ENCODE peak calls at places on chromosomes 3 and 15, in five cellular contexts. One of them, this sample, is unnamed.

GRCh38 chr3:134392336-134392983 is 18.2 kb upstream of the AMOTL2 start:
- DNase-seq in upper lobe of right lung: no peak
- DNase-seq in AG04450: no peak
- DNase-seq in OCI-LY7: no peak
- DNase-seq in mesothelial cell of epicardium: no peak
- DNase-seq in this sample: no peak

GRCh38 chr15:66786708-66787471 is 84.9 kb downstream of the SMAD6 start:
- DNase-seq in upper lobe of right lung: no peak
- DNase-seq in AG04450: no peak
- DNase-seq in OCI-LY7: no peak
- DNase-seq in mesothelial cell of epicardium: no peak
- DNase-seq in this sample: no peak

GRCh38 chr3:93906245-93906644 is 67.5 kb downstream of the PROS1 start:
- DNase-seq in upper lobe of right lung: no peak
- DNase-seq in AG04450: no peak
- DNase-seq in OCI-LY7: no peak
- DNase-seq in mesothelial cell of epicardium: no peak
- DNase-seq in this sample: no peak

GRCh38 chr15:69143756-69144436 is 16.5 kb upstream of the GLCE start:
- DNase-seq in upper lobe of right lung: no peak
- DNase-seq in AG04450: no peak
- DNase-seq in OCI-LY7: no peak
- DNase-seq in mesothelial cell of epicardium: no peak
- DNase-seq in this sample: no peak

GRCh38 chr15:70528270-70528706 is 235.1 kb downstream of the UACA start:
- DNase-seq in upper lobe of right lung: no peak
- DNase-seq in AG04450: no peak
- DNase-seq in OCI-LY7: peak
- DNase-seq in mesothelial cell of epicardium: peak
- DNase-seq in this sample: peak

GRCh38 chr3:69763976-69764851 is 24.9 kb downstream of the MITF start:
- DNase-seq in upper lobe of right lung: no peak
- DNase-seq in AG04450: no peak
- DNase-seq in OCI-LY7: no peak
- DNase-seq in mesothelial cell of epicardium: no peak
- DNase-seq in this sample: no peak

GRCh38 chr15:69000725-69001503 is 13.6 kb upstream of the NOX5 start:
- DNase-seq in upper lobe of right lung: no peak
- DNase-seq in AG04450: no peak
- DNase-seq in OCI-LY7: no peak
- DNase-seq in mesothelial cell of epicardium: no peak
- DNase-seq in this sample: no peak

GRCh38 chr15:27449041-27449440 is 478.1 kb downstream of the GABRG3 start:
- DNase-seq in upper lobe of right lung: no peak
- DNase-seq in AG04450: no peak
- DNase-seq in OCI-LY7: no peak
- DNase-seq in mesothelial cell of epicardium: no peak
- DNase-seq in this sample: no peak

GRCh38 chr3:196788509-196788908 is 48.9 kb downstream of the PAK2 start:
- DNase-seq in upper lobe of right lung: no peak
- DNase-seq in AG04450: no peak
- DNase-seq in OCI-LY7: no peak
- DNase-seq in mesothelial cell of epicardium: no peak
- DNase-seq in this sample: no peak

GRCh38 chr3:31968391-31968926 is 12.6 kb downstream of the OSBPL10 start:
- DNase-seq in upper lobe of right lung: no peak
- DNase-seq in AG04450: no peak
- DNase-seq in OCI-LY7: no peak
- DNase-seq in mesothelial cell of epicardium: no peak
- DNase-seq in this sample: no peak

GRCh38 chr3:24151595-24151994 is 206.5 kb downstream of the NR1D2 start:
- DNase-seq in upper lobe of right lung: no peak
- DNase-seq in AG04450: no peak
- DNase-seq in OCI-LY7: no peak
- DNase-seq in mesothelial cell of epicardium: no peak
- DNase-seq in this sample: no peak

GRCh38 chr3:184345678-184346144 is 8.3 kb downstream of the FAM131A start:
- DNase-seq in upper lobe of right lung: peak
- DNase-seq in AG04450: no peak
- DNase-seq in OCI-LY7: peak
- DNase-seq in mesothelial cell of epicardium: no peak
- DNase-seq in this sample: peak

GRCh38 chr15:98560338-98560737 is 88.0 kb upstream of the IGF1R start:
- DNase-seq in upper lobe of right lung: no peak
- DNase-seq in AG04450: no peak
- DNase-seq in OCI-LY7: no peak
- DNase-seq in mesothelial cell of epicardium: no peak
- DNase-seq in this sample: no peak

GRCh38 chr15:39574416-39574815 is 6.5 kb upstream of the THBS1 start:
- DNase-seq in upper lobe of right lung: no peak
- DNase-seq in AG04450: no peak
- DNase-seq in OCI-LY7: no peak
- DNase-seq in mesothelial cell of epicardium: no peak
- DNase-seq in this sample: no peak

GRCh38 chr3:165549665-165550064 is 287.6 kb downstream of the BCHE start:
- DNase-seq in upper lobe of right lung: no peak
- DNase-seq in AG04450: no peak
- DNase-seq in OCI-LY7: no peak
- DNase-seq in mesothelial cell of epicardium: no peak
- DNase-seq in this sample: no peak

GRCh38 chr3:70120360-70120966 is 120.9 kb downstream of the SAMMSON start:
- DNase-seq in upper lobe of right lung: peak
- DNase-seq in AG04450: peak
- DNase-seq in OCI-LY7: peak
- DNase-seq in mesothelial cell of epicardium: peak
- DNase-seq in this sample: peak

GRCh38 chr15:92624401-92624991 is 31.1 kb downstream of the FAM174B start:
- DNase-seq in upper lobe of right lung: no peak
- DNase-seq in AG04450: no peak
- DNase-seq in OCI-LY7: no peak
- DNase-seq in mesothelial cell of epicardium: no peak
- DNase-seq in this sample: no peak

GRCh38 chr3:50267280-50267913 is 1.6 kb upstream of the SEMA3B start:
- DNase-seq in upper lobe of right lung: peak
- DNase-seq in AG04450: no peak
- DNase-seq in OCI-LY7: no peak
- DNase-seq in mesothelial cell of epicardium: no peak
- DNase-seq in this sample: no peak

GRCh38 chr3:160473978-160474377 is 24.4 kb upstream of the TRIM59 start:
- DNase-seq in upper lobe of right lung: no peak
- DNase-seq in AG04450: peak
- DNase-seq in OCI-LY7: no peak
- DNase-seq in mesothelial cell of epicardium: no peak
- DNase-seq in this sample: no peak

DNA sequence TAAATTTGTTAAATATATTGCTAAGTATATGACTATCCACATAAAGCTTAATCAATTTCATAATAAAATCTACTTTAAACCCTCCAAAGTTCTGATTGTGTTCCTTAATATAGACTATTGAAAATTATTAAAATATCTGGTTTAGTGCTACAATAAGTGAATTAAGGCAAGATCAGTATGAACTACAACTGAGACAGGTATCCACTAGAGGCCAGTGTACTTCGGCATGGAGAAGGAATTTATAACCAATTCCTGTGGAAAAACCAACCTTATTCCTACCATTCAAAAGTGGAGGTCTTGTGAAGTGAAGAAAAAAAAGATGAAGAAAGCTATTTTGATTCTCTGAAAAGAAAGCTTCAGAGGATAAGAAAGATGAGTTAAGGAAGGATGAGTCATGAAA is 237.7 kb downstream of the SUCLG2 start:
- DNase-seq in upper lobe of right lung: no peak
- DNase-seq in AG04450: no peak
- DNase-seq in OCI-LY7: no peak
- DNase-seq in mesothelial cell of epicardium: no peak
- DNase-seq in this sample: no peak
- TF ChIP-seq CTCF in upper lobe of right lung: no peak
- TF ChIP-seq CTCF in AG04450: peak
- TF ChIP-seq CTCF in OCI-LY7: peak
- TF ChIP-seq CTCF in mesothelial cell of epicardium: no peak
- TF ChIP-seq CTCF in this sample: no peak

GRCh38 chr15:84598993-84599392 is 1.8 kb upstream of the ZSCAN2 start:
- DNase-seq in upper lobe of right lung: no peak
- DNase-seq in AG04450: peak
- DNase-seq in OCI-LY7: peak
- DNase-seq in mesothelial cell of epicardium: no peak
- DNase-seq in this sample: peak
- TF ChIP-seq CTCF in upper lobe of right lung: peak
- TF ChIP-seq CTCF in AG04450: peak
- TF ChIP-seq CTCF in OCI-LY7: peak
- TF ChIP-seq CTCF in mesothelial cell of epicardium: no peak
- TF ChIP-seq CTCF in this sample: peak

GRCh38 chr15:75428152-75428551 is 23.3 kb downstream of the SIN3A start:
- DNase-seq in upper lobe of right lung: no peak
- DNase-seq in AG04450: no peak
- DNase-seq in OCI-LY7: no peak
- DNase-seq in mesothelial cell of epicardium: no peak
- DNase-seq in this sample: no peak

GRCh38 chr15:75430259-75430658 is 21.2 kb downstream of the SIN3A start:
- DNase-seq in upper lobe of right lung: no peak
- DNase-seq in AG04450: no peak
- DNase-seq in OCI-LY7: no peak
- DNase-seq in mesothelial cell of epicardium: no peak
- DNase-seq in this sample: no peak

GRCh38 chr15:75436861-75437260 is 14.6 kb downstream of the SIN3A start:
- DNase-seq in upper lobe of right lung: no peak
- DNase-seq in AG04450: no peak
- DNase-seq in OCI-LY7: no peak
- DNase-seq in mesothelial cell of epicardium: no peak
- DNase-seq in this sample: no peak

GRCh38 chr15:75431250-75431649 is 20.2 kb downstream of the SIN3A start:
- DNase-seq in upper lobe of right lung: no peak
- DNase-seq in AG04450: no peak
- DNase-seq in OCI-LY7: no peak
- DNase-seq in mesothelial cell of epicardium: no peak
- DNase-seq in this sample: no peak

DNA sequence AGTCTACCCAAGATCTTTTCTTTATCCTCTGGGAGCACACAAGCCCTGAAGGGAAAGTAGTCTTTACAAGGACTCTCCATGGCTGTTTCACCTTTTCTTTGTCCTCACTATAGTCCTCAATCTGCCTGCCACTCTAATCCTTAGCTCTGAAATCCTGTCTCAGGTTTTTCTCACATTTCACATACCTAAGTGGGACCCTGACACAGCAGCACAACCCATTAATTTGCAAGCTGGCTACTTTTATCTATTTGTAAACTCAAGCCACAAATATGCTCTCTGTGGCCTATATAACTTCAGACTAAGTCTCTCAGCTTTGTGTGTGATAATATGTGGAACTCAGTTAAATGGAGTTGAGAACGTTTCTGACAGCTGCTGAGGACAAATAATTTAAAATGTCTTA is 19.8 kb downstream of the SIN3A start:
- DNase-seq in upper lobe of right lung: no peak
- DNase-seq in AG04450: no peak
- DNase-seq in OCI-LY7: no peak
- DNase-seq in mesothelial cell of epicardium: no peak
- DNase-seq in this sample: no peak
- TF ChIP-seq CTCF in upper lobe of right lung: no peak
- TF ChIP-seq CTCF in AG04450: no peak
- TF ChIP-seq CTCF in OCI-LY7: no peak
- TF ChIP-seq CTCF in mesothelial cell of epicardium: no peak
- TF ChIP-seq CTCF in this sample: no peak

GRCh38 chr3:58801541-58801940 is 135.0 kb upstream of the FAM3D start:
- DNase-seq in upper lobe of right lung: no peak
- DNase-seq in AG04450: no peak
- DNase-seq in OCI-LY7: no peak
- DNase-seq in mesothelial cell of epicardium: no peak
- DNase-seq in this sample: no peak
- TF ChIP-seq CTCF in upper lobe of right lung: no peak
- TF ChIP-seq CTCF in AG04450: no peak
- TF ChIP-seq CTCF in OCI-LY7: no peak
- TF ChIP-seq CTCF in mesothelial cell of epicardium: no peak
- TF ChIP-seq CTCF in this sample: no peak

DNA sequence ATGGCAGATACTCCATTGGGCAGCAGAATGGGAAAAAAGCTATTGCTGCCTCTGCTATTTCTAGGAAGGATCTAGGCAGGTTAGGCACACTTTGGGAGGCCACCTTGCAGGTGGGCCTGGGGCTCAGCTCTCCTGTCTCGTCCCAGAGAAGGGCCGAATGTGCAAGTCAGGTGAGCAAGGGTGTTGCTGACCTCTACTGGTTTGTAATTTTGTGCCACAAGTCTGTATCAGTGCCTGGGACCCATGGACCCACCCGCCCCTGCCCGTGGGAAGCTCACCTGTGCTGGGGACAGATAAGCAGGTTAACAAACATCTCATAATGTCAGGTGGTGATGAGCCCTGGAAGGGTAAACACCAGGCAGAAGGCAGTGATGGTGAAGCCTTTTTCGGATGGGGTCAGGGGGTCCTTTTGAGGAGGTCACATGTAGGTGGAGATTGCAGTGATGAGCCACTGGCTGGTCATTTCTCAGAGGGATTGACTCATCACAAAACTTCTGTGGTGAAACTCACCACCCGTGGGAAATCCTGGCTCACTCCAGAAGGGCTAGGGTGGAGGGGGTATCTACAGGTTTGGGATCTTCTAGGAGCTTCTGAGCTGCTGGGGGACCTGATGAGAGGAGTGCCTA is 161.3 kb downstream of the KLF13 start:
- DNase-seq in upper lobe of right lung: peak
- DNase-seq in AG04450: no peak
- DNase-seq in OCI-LY7: peak
- DNase-seq in mesothelial cell of epicardium: peak
- DNase-seq in this sample: peak
- TF ChIP-seq CTCF in upper lobe of right lung: no peak
- TF ChIP-seq CTCF in AG04450: peak
- TF ChIP-seq CTCF in OCI-LY7: peak
- TF ChIP-seq CTCF in mesothelial cell of epicardium: no peak
- TF ChIP-seq CTCF in this sample: peak

GRCh38 chr3:140092883-140093536 is 158.0 kb downstream of the CLSTN2 start:
- DNase-seq in upper lobe of right lung: no peak
- DNase-seq in AG04450: no peak
- DNase-seq in OCI-LY7: no peak
- DNase-seq in mesothelial cell of epicardium: no peak
- DNase-seq in this sample: peak
- TF ChIP-seq CTCF in upper lobe of right lung: no peak
- TF ChIP-seq CTCF in AG04450: no peak
- TF ChIP-seq CTCF in OCI-LY7: peak
- TF ChIP-seq CTCF in mesothelial cell of epicardium: no peak
- TF ChIP-seq CTCF in this sample: peak

GRCh38 chr3:139340784-139341183 is 3.0 kb upstream of the MRPS22 start:
- DNase-seq in upper lobe of right lung: no peak
- DNase-seq in AG04450: no peak
- DNase-seq in OCI-LY7: no peak
- DNase-seq in mesothelial cell of epicardium: no peak
- DNase-seq in this sample: no peak
- TF ChIP-seq CTCF in upper lobe of right lung: no peak
- TF ChIP-seq CTCF in AG04450: no peak
- TF ChIP-seq CTCF in OCI-LY7: no peak
- TF ChIP-seq CTCF in mesothelial cell of epicardium: no peak
- TF ChIP-seq CTCF in this sample: no peak

DNA sequence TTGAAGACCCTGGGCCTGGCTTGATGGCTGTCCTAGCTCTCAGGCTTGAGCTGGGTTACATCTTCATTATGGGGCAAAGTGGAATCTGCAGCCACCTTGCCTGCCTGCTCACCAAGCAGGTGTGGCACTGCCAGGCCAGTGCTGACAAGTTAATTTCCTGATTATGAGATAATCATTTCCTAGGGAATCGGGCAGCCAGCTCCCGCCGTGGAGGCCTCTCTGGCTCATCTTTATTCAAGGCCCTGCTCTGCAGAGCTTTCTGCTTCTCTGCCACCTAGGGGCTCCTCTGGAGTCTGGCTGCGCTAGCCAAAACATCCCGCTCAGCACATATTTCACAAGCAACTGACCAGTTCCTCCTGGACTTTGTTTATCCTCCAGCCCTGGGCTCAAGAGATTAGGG is 9.9 kb downstream of the LOXL1 start:
- DNase-seq in upper lobe of right lung: no peak
- DNase-seq in AG04450: no peak
- DNase-seq in OCI-LY7: no peak
- DNase-seq in mesothelial cell of epicardium: no peak
- DNase-seq in this sample: no peak
- TF ChIP-seq CTCF in upper lobe of right lung: peak
- TF ChIP-seq CTCF in AG04450: peak
- TF ChIP-seq CTCF in OCI-LY7: no peak
- TF ChIP-seq CTCF in mesothelial cell of epicardium: no peak
- TF ChIP-seq CTCF in this sample: no peak

This sample was measured in GM20000.